ENCODE peak calls at places on chromosome 5, in six cellular contexts. One of them, this sample, is unnamed.

GRCh38 chr5:14687023-14687665 is 22.6 kb downstream of the OTULIN start:
- DNase-seq in PC-3: no peak
- DNase-seq in activated T-helper 1 cell treated with anti-CD3 and anti-CD28 coated beads, Interleukin-2, amount 50 U/mL, for 16 hours: no peak
- DNase-seq in hypothalamus: no peak
- DNase-seq in glutamatergic neuron: no peak
- DNase-seq in GM06990: no peak
- DNase-seq in this sample: peak

GRCh38 chr5:142175039-142175438 is 66.5 kb downstream of the NDFIP1 start:
- DNase-seq in activated T-helper 1 cell treated with anti-CD3 and anti-CD28 coated beads, Interleukin-2, amount 50 U/mL, for 16 hours: no peak
- DNase-seq in GM06990: no peak
- DNase-seq in hypothalamus: no peak
- DNase-seq in glutamatergic neuron: no peak
- DNase-seq in PC-3: no peak
- DNase-seq in this sample: no peak

GRCh38 chr5:141771031-141771430 is 89.0 kb upstream of the ARAP3 start:
- DNase-seq in glutamatergic neuron: no peak
- DNase-seq in hypothalamus: no peak
- DNase-seq in GM06990: no peak
- DNase-seq in activated T-helper 1 cell treated with anti-CD3 and anti-CD28 coated beads, Interleukin-2, amount 50 U/mL, for 16 hours: no peak
- DNase-seq in PC-3: no peak
- DNase-seq in this sample: no peak

GRCh38 chr5:65121880-65122436 is 353.2 kb downstream of the CWC27 start:
- DNase-seq in glutamatergic neuron: no peak
- DNase-seq in PC-3: no peak
- DNase-seq in GM06990: no peak
- DNase-seq in hypothalamus: no peak
- DNase-seq in activated T-helper 1 cell treated with anti-CD3 and anti-CD28 coated beads, Interleukin-2, amount 50 U/mL, for 16 hours: no peak
- DNase-seq in this sample: peak

GRCh38 chr5:88672644-88673493 is 210.1 kb downstream of the MEF2C start:
- DNase-seq in hypothalamus: peak
- DNase-seq in PC-3: no peak
- DNase-seq in GM06990: no peak
- DNase-seq in glutamatergic neuron: peak
- DNase-seq in activated T-helper 1 cell treated with anti-CD3 and anti-CD28 coated beads, Interleukin-2, amount 50 U/mL, for 16 hours: no peak
- DNase-seq in this sample: no peak

GRCh38 chr5:117803533-117803932 is 1184.8 kb downstream of the DTWD2 start:
- DNase-seq in hypothalamus: no peak
- DNase-seq in activated T-helper 1 cell treated with anti-CD3 and anti-CD28 coated beads, Interleukin-2, amount 50 U/mL, for 16 hours: no peak
- DNase-seq in GM06990: no peak
- DNase-seq in PC-3: no peak
- DNase-seq in glutamatergic neuron: no peak
- DNase-seq in this sample: peak

GRCh38 chr5:130773813-130774212 is 391.2 kb downstream of the HINT1 start:
- DNase-seq in glutamatergic neuron: no peak
- DNase-seq in PC-3: peak
- DNase-seq in GM06990: no peak
- DNase-seq in activated T-helper 1 cell treated with anti-CD3 and anti-CD28 coated beads, Interleukin-2, amount 50 U/mL, for 16 hours: no peak
- DNase-seq in hypothalamus: no peak
- DNase-seq in this sample: no peak

GRCh38 chr5:123997354-123998215 is 485.6 kb downstream of the CSNK1G3 start:
- DNase-seq in activated T-helper 1 cell treated with anti-CD3 and anti-CD28 coated beads, Interleukin-2, amount 50 U/mL, for 16 hours: no peak
- DNase-seq in GM06990: no peak
- DNase-seq in PC-3: peak
- DNase-seq in glutamatergic neuron: no peak
- DNase-seq in hypothalamus: no peak
- DNase-seq in this sample: peak